ENCODE peak calls at places on chromosomes 4 and X, in seven cellular contexts. L is Calu3; B is AG09309; K is Right ventricle myocardium superior; Z is Kasumi-1; O is activated T-cell treated with anti-CD3 and anti-CD28 coated beads, Interleukin-2, amount 50 U/mL, for 1 hour; Q is Caco-2. V is an unnamed sample.

GRCh38 chrX:16488959-16489358 is 161.0 kb upstream of the S100G start:
- DNase-seq in L (no peak), B (no peak), K (no peak), Z (no peak), O (no peak), Q (no peak), V (no peak)

GRCh38 chr4:100823066-100823992 is 305.5 kb upstream of the EMCN start:
- DNase-seq in L (no peak), B (peak), K (no peak), Z (no peak), O (no peak), Q (no peak), V (no peak)

GRCh38 chrX:69374569-69374968 is 129.6 kb upstream of the NALF2 start:
- DNase-seq in L (no peak), B (no peak), K (no peak), Z (no peak), O (no peak), Q (no peak), V (no peak)

GRCh38 chr4:141802324-141802723 is 165.9 kb downstream of the IL15 start:
- DNase-seq in L (no peak), B (peak), K (no peak), Z (no peak), O (no peak), Q (no peak), V (peak)

GRCh38 chr4:10115271-10115656 is 1.3 kb downstream of the WDR1 start:
- DNase-seq in L (no peak), B (no peak), K (peak), Z (peak), O (no peak), Q (no peak), V (no peak)

GRCh38 chr4:159258889-159259560 is 156.1 kb downstream of the RAPGEF2 start:
- DNase-seq in L (no peak), B (no peak), K (no peak), Z (no peak), O (no peak), Q (no peak), V (no peak)

GRCh38 chr4:40363382-40363920 is 28.3 kb downstream of the CHRNA9 start:
- DNase-seq in L (peak), B (no peak), K (no peak), Z (no peak), O (no peak), Q (peak), V (no peak)

GRCh38 chrX:71536285-71536684 is 3.4 kb downstream of the OGT start:
- DNase-seq in L (no peak), B (no peak), K (no peak), Z (no peak), O (no peak), Q (no peak), V (no peak)

GRCh38 chr4:8472689-8473197 is 32.2 kb downstream of the TRMT44 start:
- DNase-seq in L (no peak), B (peak), K (peak), Z (no peak), O (no peak), Q (no peak), V (peak)

V was measured in HFF-Myc.